ENCODE peak calls at places on chromosomes 11 and 22, in nine cellular contexts. One of them, this sample, is unnamed. For H3K4me1, the result is how much of the 10 kb centered on the place peaks cover.

GRCh38 chr11:47143322-47143721 is 33.4 kb downstream of the ARFGAP2 start:
- DNase-seq in spleen: no peak
- DNase-seq in IMR-90: peak
- DNase-seq in sigmoid colon: peak
- DNase-seq in ovary: no peak
- DNase-seq in stomach: no peak
- DNase-seq in HCT116: no peak
- DNase-seq in body of pancreas: peak
- DNase-seq in HepG2: no peak
- DNase-seq in this sample: peak

GRCh38 chr11:65814131-65814959 is 19.4 kb upstream of the SNX32 start:
- DNase-seq in spleen: no peak
- DNase-seq in IMR-90: peak
- DNase-seq in sigmoid colon: no peak
- DNase-seq in ovary: no peak
- DNase-seq in stomach: peak
- DNase-seq in HCT116: no peak
- DNase-seq in body of pancreas: peak
- DNase-seq in HepG2: no peak
- DNase-seq in this sample: no peak

GRCh38 chr11:61049854-61050253 is 52.4 kb upstream of the CD5 start:
- DNase-seq in spleen: peak
- DNase-seq in IMR-90: no peak
- DNase-seq in sigmoid colon: no peak
- DNase-seq in ovary: no peak
- DNase-seq in stomach: no peak
- DNase-seq in HCT116: no peak
- DNase-seq in body of pancreas: no peak
- DNase-seq in HepG2: no peak
- DNase-seq in this sample: no peak

GRCh38 chr11:10943968-10944367 is 86.1 kb upstream of the ZBED5 start:
- DNase-seq in spleen: no peak
- DNase-seq in IMR-90: no peak
- DNase-seq in sigmoid colon: no peak
- DNase-seq in ovary: no peak
- DNase-seq in stomach: no peak
- DNase-seq in HCT116: no peak
- DNase-seq in body of pancreas: no peak
- DNase-seq in HepG2: no peak
- DNase-seq in this sample: no peak

GRCh38 chr11:109120341-109120740 is 301.6 kb upstream of the C11orf87 start:
- DNase-seq in spleen: no peak
- DNase-seq in IMR-90: no peak
- DNase-seq in sigmoid colon: no peak
- DNase-seq in ovary: no peak
- DNase-seq in stomach: no peak
- DNase-seq in HCT116: no peak
- DNase-seq in body of pancreas: no peak
- DNase-seq in HepG2: no peak
- DNase-seq in this sample: no peak

GRCh38 chr11:77379253-77379652 is 77.8 kb upstream of the GDPD4 start:
- DNase-seq in spleen: no peak
- DNase-seq in IMR-90: peak
- DNase-seq in sigmoid colon: no peak
- DNase-seq in ovary: no peak
- DNase-seq in stomach: no peak
- DNase-seq in HCT116: no peak
- DNase-seq in body of pancreas: no peak
- DNase-seq in HepG2: no peak
- DNase-seq in this sample: no peak

GRCh38 chr22:31870890-31871289 is 73.4 kb upstream of the YWHAH start:
- DNase-seq in spleen: no peak
- DNase-seq in IMR-90: peak
- DNase-seq in sigmoid colon: no peak
- DNase-seq in ovary: no peak
- DNase-seq in stomach: no peak
- DNase-seq in HCT116: no peak
- DNase-seq in body of pancreas: peak
- DNase-seq in HepG2: no peak
- DNase-seq in this sample: no peak

GRCh38 chr22:46209262-46209661 is 40.8 kb downstream of the CDPF1 start:
- DNase-seq in spleen: no peak
- DNase-seq in IMR-90: no peak
- DNase-seq in sigmoid colon: no peak
- DNase-seq in ovary: no peak
- DNase-seq in stomach: no peak
- DNase-seq in HCT116: no peak
- DNase-seq in body of pancreas: no peak
- DNase-seq in HepG2: no peak
- DNase-seq in this sample: no peak

GRCh38 chr22:38142606-38143005 is 32.1 kb upstream of the BAIAP2L2 start:
- DNase-seq in spleen: no peak
- DNase-seq in IMR-90: no peak
- DNase-seq in sigmoid colon: peak
- DNase-seq in ovary: no peak
- DNase-seq in stomach: no peak
- DNase-seq in HCT116: no peak
- DNase-seq in body of pancreas: no peak
- DNase-seq in HepG2: no peak
- DNase-seq in this sample: no peak

GRCh38 chr11:134759314-134759713 is 347.3 kb upstream of the B3GAT1 start:
- DNase-seq in spleen: peak
- DNase-seq in IMR-90: no peak
- DNase-seq in sigmoid colon: no peak
- DNase-seq in ovary: no peak
- DNase-seq in stomach: no peak
- DNase-seq in HCT116: no peak
- DNase-seq in body of pancreas: peak
- DNase-seq in HepG2: no peak
- DNase-seq in this sample: no peak

GRCh38 chr11:79087238-79087956 is 353.4 kb downstream of the TENM4 start:
- DNase-seq in spleen: no peak
- DNase-seq in IMR-90: peak
- DNase-seq in sigmoid colon: no peak
- DNase-seq in ovary: no peak
- DNase-seq in stomach: no peak
- DNase-seq in HCT116: no peak
- DNase-seq in body of pancreas: no peak
- DNase-seq in HepG2: peak
- DNase-seq in this sample: no peak

GRCh38 chr22:46758867-46759290 is 3.6 kb upstream of the TBC1D22A start:
- DNase-seq in spleen: peak
- DNase-seq in IMR-90: peak
- DNase-seq in sigmoid colon: no peak
- DNase-seq in ovary: peak
- DNase-seq in stomach: peak
- DNase-seq in HCT116: peak
- DNase-seq in body of pancreas: peak
- DNase-seq in HepG2: peak
- DNase-seq in this sample: no peak

GRCh38 chr11:128336203-128336602 is 251.2 kb downstream of the ETS1 start:
- DNase-seq in spleen: peak
- DNase-seq in IMR-90: peak
- DNase-seq in sigmoid colon: peak
- DNase-seq in ovary: peak
- DNase-seq in stomach: peak
- DNase-seq in HCT116: no peak
- DNase-seq in body of pancreas: peak
- DNase-seq in HepG2: peak
- DNase-seq in this sample: no peak

GRCh38 chr11:47905358-47906059 is 57.4 kb upstream of the NUP160 start:
- DNase-seq in spleen: no peak
- DNase-seq in IMR-90: peak
- DNase-seq in sigmoid colon: no peak
- DNase-seq in ovary: no peak
- DNase-seq in stomach: no peak
- DNase-seq in HCT116: no peak
- DNase-seq in body of pancreas: no peak
- DNase-seq in HepG2: no peak
- DNase-seq in this sample: no peak

GRCh38 chr22:33659423-33659822 is 260.9 kb downstream of the LARGE1 start:
- DNase-seq in spleen: no peak
- DNase-seq in IMR-90: no peak
- DNase-seq in sigmoid colon: peak
- DNase-seq in ovary: no peak
- DNase-seq in stomach: no peak
- DNase-seq in HCT116: no peak
- DNase-seq in body of pancreas: no peak
- DNase-seq in HepG2: no peak
- DNase-seq in this sample: peak

GRCh38 chr11:116535954-116536353 is 236.8 kb downstream of the BUD13 start:
- DNase-seq in spleen: no peak
- DNase-seq in IMR-90: no peak
- DNase-seq in sigmoid colon: peak
- DNase-seq in ovary: no peak
- DNase-seq in stomach: peak
- DNase-seq in HCT116: no peak
- DNase-seq in body of pancreas: no peak
- DNase-seq in HepG2: no peak
- DNase-seq in this sample: no peak

GRCh38 chr11:7578276-7578955 is 64.6 kb downstream of the PPFIBP2 start:
- DNase-seq in spleen: no peak
- DNase-seq in IMR-90: no peak
- DNase-seq in sigmoid colon: no peak
- DNase-seq in ovary: no peak
- DNase-seq in stomach: no peak
- DNase-seq in HCT116: no peak
- DNase-seq in body of pancreas: no peak
- DNase-seq in HepG2: no peak
- DNase-seq in this sample: no peak
- H3K4me3 ChIP-seq in spleen: peak
- H3K4me3 ChIP-seq in IMR-90: peak
- H3K4me3 ChIP-seq in sigmoid colon: peak
- H3K4me3 ChIP-seq in ovary: peak
- H3K4me3 ChIP-seq in stomach: peak
- H3K4me3 ChIP-seq in HCT116: no peak
- H3K4me3 ChIP-seq in body of pancreas: no peak
- H3K4me3 ChIP-seq in HepG2: no peak
- H3K4me3 ChIP-seq in this sample: peak

GRCh38 chr22:27639180-27640086 is 162.1 kb downstream of the MN1 start:
- DNase-seq in spleen: no peak
- DNase-seq in IMR-90: no peak
- DNase-seq in sigmoid colon: no peak
- DNase-seq in ovary: no peak
- DNase-seq in stomach: no peak
- DNase-seq in HCT116: no peak
- DNase-seq in body of pancreas: no peak
- DNase-seq in HepG2: no peak
- DNase-seq in this sample: no peak

GRCh38 chr22:27642104-27642800 is 159.3 kb downstream of the MN1 start:
- DNase-seq in spleen: peak
- DNase-seq in IMR-90: no peak
- DNase-seq in sigmoid colon: no peak
- DNase-seq in ovary: no peak
- DNase-seq in stomach: no peak
- DNase-seq in HCT116: no peak
- DNase-seq in body of pancreas: no peak
- DNase-seq in HepG2: peak
- DNase-seq in this sample: no peak

GRCh38 chr22:27638329-27639179 is 163.0 kb downstream of the MN1 start:
- DNase-seq in spleen: no peak
- DNase-seq in IMR-90: no peak
- DNase-seq in sigmoid colon: no peak
- DNase-seq in ovary: no peak
- DNase-seq in stomach: no peak
- DNase-seq in HCT116: no peak
- DNase-seq in body of pancreas: no peak
- DNase-seq in HepG2: no peak
- DNase-seq in this sample: no peak

GRCh38 chr22:27644566-27644965 is 157.0 kb downstream of the MN1 start:
- DNase-seq in spleen: no peak
- DNase-seq in IMR-90: no peak
- DNase-seq in sigmoid colon: no peak
- DNase-seq in ovary: no peak
- DNase-seq in stomach: no peak
- DNase-seq in HCT116: no peak
- DNase-seq in body of pancreas: no peak
- DNase-seq in HepG2: no peak
- DNase-seq in this sample: no peak

GRCh38 chr22:27641049-27641790 is 160.3 kb downstream of the MN1 start:
- DNase-seq in spleen: peak
- DNase-seq in IMR-90: peak
- DNase-seq in sigmoid colon: no peak
- DNase-seq in ovary: no peak
- DNase-seq in stomach: no peak
- DNase-seq in HCT116: no peak
- DNase-seq in body of pancreas: no peak
- DNase-seq in HepG2: no peak
- DNase-seq in this sample: no peak
- TF ChIP-seq POLR2A in spleen: no peak
- TF ChIP-seq POLR2A in IMR-90: no peak
- TF ChIP-seq POLR2A in sigmoid colon: no peak
- TF ChIP-seq POLR2A in ovary: no peak
- TF ChIP-seq POLR2A in stomach: no peak
- TF ChIP-seq POLR2A in HCT116: no peak
- TF ChIP-seq POLR2A in body of pancreas: no peak
- TF ChIP-seq POLR2A in HepG2: no peak
- TF ChIP-seq POLR2A in this sample: no peak

GRCh38 chr11:22165087-22165486 is 27.8 kb upstream of the ANO5 start:
- DNase-seq in spleen: no peak
- DNase-seq in IMR-90: no peak
- DNase-seq in sigmoid colon: no peak
- DNase-seq in ovary: no peak
- DNase-seq in stomach: no peak
- DNase-seq in HCT116: no peak
- DNase-seq in body of pancreas: no peak
- DNase-seq in HepG2: no peak
- DNase-seq in this sample: no peak

GRCh38 chr11:22165799-22166548 is 26.9 kb upstream of the ANO5 start:
- DNase-seq in spleen: no peak
- DNase-seq in IMR-90: no peak
- DNase-seq in sigmoid colon: no peak
- DNase-seq in ovary: no peak
- DNase-seq in stomach: no peak
- DNase-seq in HCT116: no peak
- DNase-seq in body of pancreas: no peak
- DNase-seq in HepG2: no peak
- DNase-seq in this sample: no peak

GRCh38 chr11:22173532-22173931 is 19.4 kb upstream of the ANO5 start:
- DNase-seq in spleen: no peak
- DNase-seq in IMR-90: no peak
- DNase-seq in sigmoid colon: no peak
- DNase-seq in ovary: no peak
- DNase-seq in stomach: no peak
- DNase-seq in HCT116: no peak
- DNase-seq in body of pancreas: no peak
- DNase-seq in HepG2: no peak
- DNase-seq in this sample: no peak

GRCh38 chr11:22169833-22170232 is 23.1 kb upstream of the ANO5 start:
- DNase-seq in spleen: no peak
- DNase-seq in IMR-90: peak
- DNase-seq in sigmoid colon: no peak
- DNase-seq in ovary: no peak
- DNase-seq in stomach: no peak
- DNase-seq in HCT116: no peak
- DNase-seq in body of pancreas: no peak
- DNase-seq in HepG2: peak
- DNase-seq in this sample: no peak
- H3K4me1 ChIP-seq in spleen: under half
- H3K4me1 ChIP-seq in IMR-90: under half
- H3K4me1 ChIP-seq in sigmoid colon: under half
- H3K4me1 ChIP-seq in ovary: under half
- H3K4me1 ChIP-seq in stomach: under half
- H3K4me1 ChIP-seq in HCT116: under half
- H3K4me1 ChIP-seq in body of pancreas: under half
- H3K4me1 ChIP-seq in HepG2: under half
- H3K4me1 ChIP-seq in this sample: under half

GRCh38 chr11:33733978-33734377 is 2.2 kb downstream of the CD59 start:
- DNase-seq in spleen: no peak
- DNase-seq in IMR-90: no peak
- DNase-seq in sigmoid colon: no peak
- DNase-seq in ovary: no peak
- DNase-seq in stomach: no peak
- DNase-seq in HCT116: no peak
- DNase-seq in body of pancreas: no peak
- DNase-seq in HepG2: no peak
- DNase-seq in this sample: no peak
- H3K4me3 ChIP-seq in spleen: peak
- H3K4me3 ChIP-seq in IMR-90: peak
- H3K4me3 ChIP-seq in sigmoid colon: peak
- H3K4me3 ChIP-seq in ovary: peak
- H3K4me3 ChIP-seq in stomach: peak
- H3K4me3 ChIP-seq in HCT116: no peak
- H3K4me3 ChIP-seq in body of pancreas: no peak
- H3K4me3 ChIP-seq in HepG2: no peak
- H3K4me3 ChIP-seq in this sample: peak